ENCODE peak calls at places on chromosomes 7 and 10, in seven cellular contexts. T is heart left ventricle, S is T1000, C is A673, L is body of pancreas, O is aorta, X is iPS DF 6.9. H is an unnamed sample.

GRCh38 chr7:26658080-26658697 is 206.2 kb downstream of the SKAP2 start:
- DNase-seq in C (no peak), T (no peak), S (no peak), X (no peak), O (no peak), L (no peak), H (no peak)

GRCh38 chr7:25303380-25304321 is 75.4 kb upstream of the NPVF start:
- DNase-seq in S (no peak), L (no peak), C (no peak), O (no peak), X (peak), T (no peak), H (no peak)

GRCh38 chr10:113600569-113600968 is 47.7 kb downstream of the HABP2 start:
- DNase-seq in T (no peak), C (no peak), S (no peak), O (no peak), X (no peak), L (no peak), H (no peak)

GRCh38 chr10:10816453-10816852 is 201.2 kb upstream of the CELF2 start:
- DNase-seq in L (no peak), S (no peak), T (no peak), X (no peak), O (no peak), C (no peak), H (no peak)

GRCh38 chr10:2744547-2745212 is 322.7 kb upstream of the PFKP start:
- DNase-seq in S (no peak), T (no peak), X (no peak), O (no peak), C (no peak), L (no peak), H (no peak)

GRCh38 chr10:69721690-69722310 is 79.9 kb upstream of the COL13A1 start:
- DNase-seq in C (peak), L (no peak), X (no peak), S (no peak), O (peak), T (peak), H (no peak)

GRCh38 chr7:133781481-133782090 is 345.6 kb upstream of the LRGUK start:
- DNase-seq in X (no peak), O (no peak), S (no peak), L (no peak), T (no peak), C (no peak), H (no peak)

GRCh38 chr7:56063500-56063881 is 595 bp upstream of the SUMF2 start:
- DNase-seq in C (no peak), L (no peak), S (no peak), O (no peak), X (no peak), T (no peak), H (no peak)

GRCh38 chr7:2195403-2196246 is 37.1 kb downstream of the MAD1L1 start:
- DNase-seq in C (no peak), S (no peak), O (no peak), L (no peak), T (peak), X (no peak), H (no peak)

GRCh38 chr7:31027161-31027965 is 24.7 kb upstream of the ADCYAP1R1 start:
- DNase-seq in C (peak), L (peak), S (no peak), T (peak), O (peak), X (no peak), H (no peak)

GRCh38 chr10:3781458-3782098 is 3.4 kb downstream of the KLF6 start:
- DNase-seq in S (no peak), C (no peak), O (peak), X (no peak), L (peak), T (peak), H (peak)

GRCh38 chr7:169165-169853 is 23.1 kb upstream of the FAM20C start:
- DNase-seq in T (no peak), X (no peak), L (no peak), O (peak), C (no peak), S (no peak), H (no peak)

GRCh38 chr7:131774419-131775220 is 218.2 kb upstream of the PODXL start:
- DNase-seq in O (no peak), X (peak), S (no peak), T (no peak), C (no peak), L (no peak), H (no peak)

GRCh38 chr7:44978511-44979366 is at the start of gene MYO1G:
- DNase-seq in O (peak), C (no peak), L (peak), X (no peak), T (peak), S (no peak), H (peak)

GRCh38 chr10:60172363-60172990 is 217.2 kb downstream of the ANK3 start:
- DNase-seq in O (no peak), S (no peak), L (no peak), X (no peak), C (no peak), T (no peak), H (no peak)

GRCh38 chr7:91264924-91265681 is 870 bp downstream of the FZD1 start:
- DNase-seq in L (peak), C (peak), O (peak), X (no peak), S (peak), T (peak), H (no peak)

GRCh38 chr7:151264615-151265014 is 16.1 kb upstream of the SMARCD3 start:
- DNase-seq in T (no peak), S (no peak), L (no peak), X (no peak), C (no peak), O (peak), H (no peak)

GRCh38 chr10:102770792-102771191 is 27.0 kb downstream of the WBP1L start:
- DNase-seq in X (no peak), L (peak), O (no peak), S (no peak), C (no peak), T (no peak), H (no peak)

GRCh38 chr7:71733108-71733870 is 601.3 kb downstream of the GALNT17 start:
- DNase-seq in S (peak), O (peak), C (peak), T (peak), X (peak), L (peak), H (peak)

GRCh38 chr10:7587865-7588188 is 78.9 kb downstream of the ITIH5 start:
- DNase-seq in X (no peak), L (no peak), S (no peak), T (no peak), O (no peak), C (no peak), H (no peak)

GRCh38 chr10:89213191-89213808 is 6.2 kb upstream of the CH25H start:
- DNase-seq in S (no peak), O (no peak), C (peak), T (no peak), X (no peak), L (no peak), H (no peak)

GRCh38 chr10:52387744-52388143 is 73.7 kb downstream of the DKK1 start:
- DNase-seq in S (no peak), C (no peak), T (no peak), L (no peak), X (no peak), O (no peak), H (no peak)

GRCh38 chr7:149772821-149773425 is 465 bp downstream of the ZNF467 start:
- DNase-seq in C (peak), T (no peak), S (no peak), L (peak), O (peak), X (no peak), H (peak)

GRCh38 chr10:118163227-118163626 is 116.5 kb upstream of the RAB11FIP2 start:
- DNase-seq in O (no peak), X (no peak), T (no peak), S (peak), L (no peak), C (no peak), H (no peak)

GRCh38 chr7:51298912-51299311 is 17.7 kb downstream of the COBL start:
- DNase-seq in X (no peak), C (no peak), S (no peak), T (no peak), O (no peak), L (no peak), H (no peak)

GRCh38 chr10:69757553-69758309 is 44.0 kb upstream of the COL13A1 start:
- DNase-seq in S (no peak), C (peak), X (no peak), T (peak), L (peak), O (peak), H (no peak)

GRCh38 chr7:105487559-105488218 is 34.4 kb downstream of the PUS7 start:
- DNase-seq in L (peak), X (no peak), S (no peak), T (no peak), O (no peak), C (peak), H (no peak)

GRCh38 chr7:6558837-6559236 is 7.6 kb upstream of the GRID2IP start:
- DNase-seq in T (no peak), O (no peak), X (no peak), L (no peak), S (no peak), C (peak), H (no peak)

GRCh38 chr7:137871173-137871915 is 24.6 kb upstream of the DGKI start:
- DNase-seq in O (no peak), S (no peak), X (no peak), T (no peak), L (no peak), C (no peak), H (no peak)

GRCh38 chr7:40761757-40762342 is 627.0 kb downstream of the SUGCT start:
- DNase-seq in T (no peak), X (no peak), O (no peak), C (no peak), L (no peak), S (no peak), H (no peak)

GRCh38 chr7:69773535-69774225 is 175.4 kb downstream of the AUTS2 start:
- DNase-seq in L (no peak), O (no peak), T (no peak), S (no peak), C (no peak), X (no peak), H (no peak)